ENCODE peak calls at places on chromosomes 2 and 18, in nine cellular contexts. T, I, N, C, V, M, D, F and Z are unnamed samples.
A peak's percentile ranks its signal among the peaks of the same experiment; 100 is the strongest.

GRCh38 chr2:144504191-144504590 is 15.7 kb downstream of the ZEB2 start:
- DNase-seq in F (no peak), M (no peak), D (no peak), T (no peak), N (no peak), C (no peak), V (no peak), I (no peak), Z (no peak)

GRCh38 chr2:84077504-84077903 is 381.6 kb downstream of the SUCLG1 start:
- DNase-seq in M (no peak), C (peak; percentile 63), T (no peak), I (no peak), V (peak; percentile 21), D (no peak), F (peak; percentile 11), N (no peak), Z (no peak)

GRCh38 chr2:240628507-240629418 is 3.5 kb downstream of the GPR35 start:
- DNase-seq in D (no peak), T (peak; percentile 33), I (no peak), F (no peak), N (peak; percentile 9), C (no peak), V (no peak), M (no peak), Z (no peak)

GRCh38 chr2:11073251-11073650 is 82.0 kb upstream of the SLC66A3 start:
- DNase-seq in N (peak; percentile 37), I (peak; percentile 50), V (peak; percentile 61), M (no peak), T (no peak), C (peak; percentile 41), D (no peak), F (no peak), Z (no peak)

GRCh38 chr18:9782073-9782857 is 74.2 kb downstream of the RAB31 start:
- DNase-seq in T (no peak), V (no peak), M (no peak), I (peak; percentile 96), F (peak; percentile 34), D (no peak), N (no peak), C (no peak), Z (no peak)

GRCh38 chr2:188665196-188665595 is 309.0 kb upstream of the COL3A1 start:
- DNase-seq in I (peak; percentile 55), C (no peak), M (no peak), T (no peak), F (no peak), D (no peak), V (no peak), N (no peak), Z (no peak)

GRCh38 chr2:64177315-64177714 is 33.1 kb upstream of the PELI1 start:
- DNase-seq in C (no peak), V (no peak), M (no peak), I (peak; percentile 15), N (no peak), T (no peak), D (no peak), F (no peak), Z (no peak)

GRCh38 chr18:54125429-54125828 is 99.0 kb downstream of the MBD2 start:
- DNase-seq in N (no peak), V (no peak), T (no peak), C (no peak), D (no peak), I (no peak), F (no peak), M (no peak), Z (no peak)

GRCh38 chr2:119011162-119011909 is 69.3 kb downstream of the MARCO start:
- DNase-seq in I (peak; percentile 5), M (no peak), C (peak; percentile 17), N (peak; percentile 61), V (peak; percentile 59), T (no peak), D (no peak), F (peak; percentile 48), Z (no peak)

GRCh38 chr2:33476793-33477190 is 343 bp downstream of the RASGRP3 start:
- DNase-seq in V (no peak), D (no peak), F (no peak), I (no peak), T (no peak), M (no peak), N (no peak), C (no peak), Z (no peak)

GRCh38 chr18:80245781-80246655 is 1.3 kb downstream of the PARD6G start:
- DNase-seq in N (no peak), V (peak; percentile 64), M (no peak), T (no peak), C (peak; percentile 18), I (no peak), D (peak; percentile 82), F (peak; percentile 82), Z (peak; percentile 9)

GRCh38 chr18:48105317-48105716 is 174.9 kb upstream of the SMAD2 start:
- DNase-seq in N (no peak), M (no peak), V (no peak), T (no peak), C (no peak), F (no peak), I (no peak), D (no peak), Z (no peak)

GRCh38 chr2:3512086-3512485 is 7.2 kb downstream of the ADI1 start:
- DNase-seq in M (no peak), C (no peak), I (no peak), T (no peak), V (no peak), N (no peak), F (no peak), D (no peak), Z (no peak)

GRCh38 chr2:240127351-240127750 is 8.8 kb downstream of the COPS9 start:
- DNase-seq in C (no peak), M (no peak), F (no peak), N (no peak), I (no peak), T (peak; percentile 8), D (no peak), V (no peak), Z (no peak)

GRCh38 chr2:151238527-151239487 is 22.9 kb downstream of the RBM43 start:
- DNase-seq in I (peak; percentile 89), V (peak; percentile 59), D (no peak), N (peak; percentile 49), F (peak; percentile 66), T (peak; percentile 67), M (peak; percentile 55), C (peak; percentile 79), Z (peak; percentile 38)

GRCh38 chr2:20516646-20517341 is 69.9 kb downstream of the RHOB start:
- DNase-seq in N (no peak), D (peak; percentile 15), M (no peak), V (no peak), I (peak; percentile 42), T (no peak), F (no peak), C (peak; percentile 40), Z (peak; percentile 78)

GRCh38 chr2:65252640-65253039 is 25.0 kb downstream of the ACTR2 start:
- DNase-seq in F (no peak), C (no peak), N (no peak), M (no peak), D (no peak), V (no peak), T (no peak), I (no peak), Z (no peak)
- H3K27ac ChIP-seq in F (no peak overlapping the region), C (no peak overlapping the region), N (no peak overlapping the region), M (no peak overlapping the region), D (no peak overlapping the region), V (no peak overlapping the region), T (no peak overlapping the region), I (no peak overlapping the region), Z (no peak overlapping the region)

DNA sequence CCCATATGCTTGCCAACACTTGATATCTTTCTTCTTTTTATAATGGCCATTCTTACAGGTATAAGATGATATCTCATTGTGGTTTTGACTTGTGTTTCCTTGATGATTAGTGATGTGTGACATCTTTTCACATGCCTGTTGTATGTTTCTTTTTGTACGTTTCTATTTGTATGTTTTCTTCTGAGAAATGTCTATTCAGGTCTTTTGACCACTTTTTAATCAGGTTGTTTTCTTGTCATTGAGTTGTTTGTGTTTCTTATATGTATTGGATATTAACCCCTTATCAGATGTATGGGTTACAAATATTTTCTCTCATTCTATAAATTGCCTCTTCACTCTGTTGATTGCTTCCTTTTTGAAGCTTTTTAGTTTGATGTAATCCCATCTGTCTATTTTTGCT is 42.4 kb downstream of the ABCB11 start:
- DNase-seq in V (no peak), D (no peak), N (no peak), T (no peak), M (no peak), F (no peak), C (no peak), I (no peak), Z (no peak)
- H3K27ac ChIP-seq in V (no peak overlapping the region), D (no peak overlapping the region), N (no peak overlapping the region), T (no peak overlapping the region), M (no peak overlapping the region), F (no peak overlapping the region), C (no peak overlapping the region), I (no peak overlapping the region), Z (no peak overlapping the region)

GRCh38 chr2:12918138-12918840 is 201.6 kb downstream of the TRIB2 start:
- DNase-seq in C (no peak), N (no peak), T (no peak), V (no peak), F (no peak), D (no peak), M (no peak), I (peak; percentile 45), Z (no peak)
- H3K27ac ChIP-seq in C (no peak overlapping the region), N (peak overlapping the region; percentile 41), T (peak overlapping the region; percentile 63), V (no peak overlapping the region), F (no peak overlapping the region), D (no peak overlapping the region), M (no peak overlapping the region), I (peak overlapping the region; percentile 49), Z (no peak overlapping the region)

GRCh38 chr2:108575132-108575966 is 41.1 kb downstream of the LIMS1 start:
- DNase-seq in N (no peak), I (peak; percentile 95), M (no peak), F (no peak), D (no peak), V (no peak), T (no peak), C (peak; percentile 38), Z (no peak)

GRCh38 chr2:108573070-108573469 is 38.8 kb downstream of the LIMS1 start:
- DNase-seq in I (peak; percentile 82), T (no peak), C (no peak), M (no peak), V (no peak), D (no peak), N (no peak), F (no peak), Z (no peak)

GRCh38 chr2:108571262-108571661 is 37.0 kb downstream of the LIMS1 start:
- DNase-seq in T (no peak), V (no peak), C (no peak), I (peak; percentile 71), F (no peak), M (no peak), D (no peak), N (no peak), Z (no peak)

GRCh38 chr2:108577099-108577498 is 42.8 kb downstream of the LIMS1 start:
- DNase-seq in V (no peak), M (no peak), F (no peak), T (no peak), I (no peak), D (no peak), N (no peak), C (no peak), Z (no peak)

DNA sequence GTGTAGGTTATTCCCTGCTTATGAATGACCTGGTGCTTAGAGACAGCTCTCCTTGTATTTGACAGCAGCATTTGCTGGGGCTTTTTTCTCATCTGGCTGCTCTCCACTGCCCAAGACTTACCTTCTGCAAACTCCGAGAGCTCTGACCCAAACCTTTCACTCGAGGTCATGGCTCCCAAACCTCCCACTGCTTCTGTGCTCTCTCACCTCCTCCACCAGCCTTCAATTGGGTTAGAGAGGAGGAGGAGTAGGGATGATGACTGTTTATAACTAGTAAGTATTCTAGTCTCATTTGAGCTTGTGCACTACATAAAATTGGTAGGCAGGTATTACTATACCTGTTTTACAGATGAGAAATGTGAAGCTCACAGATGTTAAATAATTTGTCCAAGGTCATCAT is 40.1 kb downstream of the LIMS1 start:
- DNase-seq in M (no peak), V (no peak), D (no peak), I (no peak), F (no peak), N (no peak), C (no peak), T (no peak), Z (no peak)
- H3K27ac ChIP-seq in M (no peak overlapping the region), V (no peak overlapping the region), D (peak overlapping the region; percentile 35), I (no peak overlapping the region), F (no peak overlapping the region), N (no peak overlapping the region), C (no peak overlapping the region), T (no peak overlapping the region), Z (no peak overlapping the region)